ENCODE peak calls at places on chromosomes 5 and 9, in eight cellular contexts. Z is D341Med, X is GM19239, J is ureter, O is GF-D8, V is AG04449, G is NCI-H1105 treated with DMSO at 0.1 percent for 48 hours, F is pancreas. Q is an unnamed sample.

GRCh38 chr5:117794847-117795246 is 1193.5 kb downstream of the DTWD2 start:
- DNase-seq in Z (no peak), X (no peak), J (no peak), O (no peak), V (no peak), G (no peak), F (no peak), Q (no peak)

GRCh38 chr9:36485647-36486453 is 85.8 kb upstream of the RNF38 start:
- DNase-seq in Z (peak; percentile 42), X (no peak), J (no peak), O (no peak), V (no peak), G (no peak), F (no peak), Q (peak; percentile 43)

GRCh38 chr5:16713386-16713928 is 96.7 kb upstream of the RETREG1 start:
- DNase-seq in Z (no peak), X (no peak), J (no peak), O (no peak), V (no peak), G (no peak), F (no peak), Q (no peak)

GRCh38 chr9:109466623-109467590 is 31.2 kb downstream of the PTPN3 start:
- DNase-seq in Z (no peak), X (no peak), J (no peak), O (no peak), V (no peak), G (no peak), F (no peak), Q (no peak)

GRCh38 chr5:135008981-135009735 is 24.9 kb downstream of the PITX1 start:
- DNase-seq in Z (peak; percentile 17), X (no peak), J (no peak), O (no peak), V (no peak), G (peak; percentile 13), F (no peak), Q (no peak)

GRCh38 chr5:67094476-67095300 is 101.9 kb downstream of the CD180 start:
- DNase-seq in Z (no peak), X (no peak), J (no peak), O (no peak), V (peak; percentile 17), G (no peak), F (no peak), Q (no peak)

GRCh38 chr5:142325677-142326479 is 1.1 kb upstream of the SPRY4 start:
- DNase-seq in Z (no peak), X (no peak), J (peak; percentile 61), O (no peak), V (no peak), G (peak; percentile 55), F (peak; percentile 44), Q (peak; percentile 47)

GRCh38 chr5:174725261-174725990 is 1.0 kb downstream of the MSX2 start:
- DNase-seq in Z (no peak), X (no peak), J (no peak), O (no peak), V (no peak), G (no peak), F (no peak), Q (no peak)

GRCh38 chr5:179220716-179221115 is 124.5 kb downstream of the ADAMTS2 start:
- DNase-seq in Z (no peak), X (no peak), J (no peak), O (no peak), V (no peak), G (no peak), F (no peak), Q (no peak)

GRCh38 chr5:175609504-175609903 is 48.4 kb upstream of the HRH2 start:
- DNase-seq in Z (no peak), X (no peak), J (no peak), O (no peak), V (no peak), G (no peak), F (no peak), Q (no peak)

GRCh38 chr9:87640385-87640795 is 85.5 kb upstream of the CTSL start:
- DNase-seq in Z (no peak), X (no peak), J (no peak), O (no peak), V (no peak), G (peak; percentile 67), F (peak; percentile 74), Q (no peak)

GRCh38 chr5:756865-757345 is 27.6 kb downstream of the ZDHHC11B start:
- DNase-seq in Z (no peak), X (peak; percentile 21), J (peak; percentile 80), O (no peak), V (no peak), G (no peak), F (peak; percentile 21), Q (no peak)

GRCh38 chr5:13831236-13831810 is 113.2 kb downstream of the DNAH5 start:
- DNase-seq in Z (no peak), X (no peak), J (no peak), O (no peak), V (no peak), G (peak; percentile 14), F (no peak), Q (no peak)

GRCh38 chr9:90966475-90967150 is 165.0 kb downstream of the SYK start:
- DNase-seq in Z (no peak), X (no peak), J (no peak), O (no peak), V (no peak), G (no peak), F (no peak), Q (no peak)

GRCh38 chr9:115604831-115605483 is 487.0 kb upstream of the TNC start:
- DNase-seq in Z (no peak), X (no peak), J (no peak), O (no peak), V (peak; percentile 84), G (no peak), F (no peak), Q (no peak)

GRCh38 chr9:71733176-71733575 is 35.1 kb downstream of the CEMIP2 start:
- DNase-seq in Z (no peak), X (no peak), J (no peak), O (no peak), V (no peak), G (no peak), F (no peak), Q (no peak)

GRCh38 chr5:53965459-53965858 is 344.9 kb downstream of the ARL15 start:
- DNase-seq in Z (no peak), X (no peak), J (no peak), O (no peak), V (no peak), G (no peak), F (no peak), Q (no peak)

Q was measured in NCI-H82.